ENCODE peak calls at places on chromosomes 12 and 14, in nine cellular contexts. P is tibial artery, Q is GM13977, E is type B pancreatic cell, I is astrocyte of the spinal cord, D is HL-60, W is foreskin fibroblast, L is right lobe of liver, X is PC-3. K is an unnamed sample.

GRCh38 chr12:120873231-120873630 is 30.9 kb downstream of the SPPL3 start:
- DNase-seq in P (no peak), Q (no peak), E (no peak), I (no peak), D (no peak), W (no peak), L (no peak), X (no peak), K (no peak)

GRCh38 chr12:7092229-7092985 is at the start of gene C1R:
- DNase-seq in P (peak), Q (peak), E (no peak), I (peak), D (no peak), W (peak), L (peak), X (peak), K (peak)

GRCh38 chr12:52119398-52120254 is 40.1 kb downstream of the SMIM41 start:
- DNase-seq in P (no peak), Q (peak), E (no peak), I (peak), D (no peak), W (no peak), L (peak), X (peak), K (peak)

GRCh38 chr14:49687942-49688700 is at the start of gene POLE2:
- DNase-seq in P (peak), Q (peak), E (peak), I (peak), D (peak), W (peak), L (peak), X (peak), K (peak)

GRCh38 chr12:113274848-113275247 is 53.6 kb downstream of the TPCN1 start:
- DNase-seq in P (no peak), Q (no peak), E (no peak), I (no peak), D (no peak), W (no peak), L (no peak), X (no peak), K (no peak)

GRCh38 chr14:21199611-21200570 is 44.0 kb upstream of the OR5AU1 start:
- DNase-seq in P (no peak), Q (no peak), E (no peak), I (no peak), D (no peak), W (no peak), L (no peak), X (peak), K (no peak)

GRCh38 chr12:51049525-51049924 is 1.4 kb downstream of the LETMD1 start:
- DNase-seq in P (no peak), Q (no peak), E (no peak), I (no peak), D (no peak), W (no peak), L (no peak), X (no peak), K (no peak)

GRCh38 chr12:111197545-111197944 is 171.3 kb downstream of the PHETA1 start:
- DNase-seq in P (no peak), Q (no peak), E (no peak), I (no peak), D (no peak), W (no peak), L (no peak), X (no peak), K (no peak)

GRCh38 chr12:130041983-130042812 is 120.1 kb upstream of the FZD10 start:
- DNase-seq in P (no peak), Q (peak), E (peak), I (no peak), D (no peak), W (no peak), L (peak), X (no peak), K (peak)

GRCh38 chr12:132657004-132657727 is 30.0 kb downstream of the POLE start:
- DNase-seq in P (no peak), Q (no peak), E (no peak), I (no peak), D (peak), W (no peak), L (peak), X (no peak), K (no peak)

GRCh38 chr12:107515446-107515958 is 170.1 kb upstream of the PWP1 start:
- DNase-seq in P (peak), Q (no peak), E (no peak), I (peak), D (no peak), W (peak), L (no peak), X (peak), K (no peak)

GRCh38 chr14:77406718-77407117 is 16.6 kb downstream of the NOXRED1 start:
- DNase-seq in P (no peak), Q (no peak), E (no peak), I (no peak), D (peak), W (no peak), L (no peak), X (no peak), K (no peak)

GRCh38 chr12:25764409-25764808 is 194.1 kb upstream of the RASSF8 start:
- DNase-seq in P (no peak), Q (no peak), E (no peak), I (no peak), D (no peak), W (no peak), L (no peak), X (no peak), K (no peak)

GRCh38 chr14:45426685-45427282 is 173.8 kb upstream of the MIS18BP1 start:
- DNase-seq in P (no peak), Q (peak), E (no peak), I (peak), D (peak), W (peak), L (no peak), X (peak), K (no peak)

GRCh38 chr12:75660107-75660530 is 148.7 kb upstream of the KRR1 start:
- DNase-seq in P (no peak), Q (no peak), E (no peak), I (peak), D (no peak), W (peak), L (no peak), X (peak), K (no peak)

DNA sequence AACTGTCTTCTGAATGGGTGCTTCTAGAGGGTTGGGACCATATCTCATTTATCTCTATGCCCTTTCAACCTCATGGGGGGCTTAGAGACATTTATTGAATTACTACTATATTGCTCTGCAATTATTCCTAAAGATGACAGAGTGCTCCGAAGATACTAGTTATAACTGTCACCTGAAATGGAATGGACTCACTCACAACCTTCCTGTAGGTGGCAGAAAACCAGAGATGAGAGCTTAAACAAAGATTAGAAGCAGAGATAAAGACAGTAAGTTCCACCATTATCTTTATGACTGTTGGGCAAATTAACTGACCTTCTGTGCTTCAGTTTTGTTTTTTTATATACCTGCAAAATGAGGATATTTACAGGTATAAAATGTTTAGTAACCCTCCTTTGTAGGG is 31.5 kb upstream of the GTF2A1 start:
- DNase-seq in P (no peak), Q (no peak), E (no peak), I (no peak), D (no peak), W (no peak), L (no peak), X (peak), K (no peak)
- TF ChIP-seq CTCF in P (no peak), Q (peak), E (peak), I (no peak), D (no peak), W (no peak), L (no peak), X (peak), K (no peak)

GRCh38 chr12:29781705-29782266 is 2.0 kb downstream of the TMTC1 start:
- DNase-seq in P (no peak), Q (no peak), E (no peak), I (no peak), D (no peak), W (no peak), L (no peak), X (no peak), K (no peak)

GRCh38 chr12:29783773-29784666 is at the start of gene TMTC1:
- DNase-seq in P (peak), Q (peak), E (peak), I (peak), D (peak), W (peak), L (peak), X (peak), K (peak)

GRCh38 chr12:29781176-29781575 is 2.6 kb downstream of the TMTC1 start:
- DNase-seq in P (no peak), Q (no peak), E (no peak), I (no peak), D (no peak), W (no peak), L (no peak), X (no peak), K (no peak)

GRCh38 chr12:29782285-29782820 is 1.4 kb downstream of the TMTC1 start:
- DNase-seq in P (no peak), Q (peak), E (no peak), I (peak), D (peak), W (peak), L (no peak), X (peak), K (no peak)

DNA sequence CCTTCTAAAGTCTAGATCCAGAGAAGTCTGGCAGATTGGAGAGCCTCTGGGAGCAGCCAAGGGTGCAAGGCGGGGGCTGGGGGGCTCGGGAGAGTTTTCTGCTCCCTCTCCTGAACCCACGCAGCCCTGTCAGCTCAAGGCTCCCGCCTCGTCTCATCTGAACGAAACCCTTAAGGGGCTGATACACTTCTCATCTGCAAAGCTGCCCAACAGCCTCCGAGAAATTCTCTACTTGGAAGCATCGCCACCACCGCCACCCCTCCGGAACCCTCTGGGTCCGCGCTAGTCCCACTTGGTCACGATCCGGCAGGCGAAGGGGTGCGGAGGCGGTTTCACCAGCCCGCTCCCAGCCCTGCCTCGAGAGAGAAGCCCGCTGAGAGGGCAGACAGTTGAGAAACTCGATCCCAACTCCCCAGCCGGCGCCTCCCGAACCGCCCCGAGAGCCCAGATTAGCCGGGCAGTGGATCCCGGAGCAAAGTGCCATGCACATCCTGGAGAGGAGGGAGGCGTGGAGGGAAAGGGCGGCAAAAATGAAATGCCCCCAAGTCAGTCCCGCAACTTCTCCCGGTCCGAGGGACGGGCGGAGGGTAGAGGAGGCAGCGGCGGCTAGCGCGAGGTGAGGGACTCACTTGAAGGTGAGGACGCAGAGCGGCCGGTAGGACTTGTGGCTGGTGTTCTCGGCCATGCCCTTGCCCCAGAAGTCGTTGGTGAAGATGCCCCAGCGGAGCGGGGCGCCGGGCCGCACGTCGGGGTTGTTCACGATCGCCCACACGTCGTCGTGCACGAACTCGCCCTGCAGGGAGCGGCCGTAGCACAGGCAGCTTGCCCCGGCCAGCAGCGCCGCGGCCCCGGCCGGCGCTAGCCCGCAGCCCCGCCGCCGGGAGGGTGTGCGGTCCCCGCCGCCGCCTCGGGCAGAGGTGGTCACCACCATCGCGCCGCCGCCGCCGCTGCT is 645 bp downstream of the TMTC1 start:
- DNase-seq in P (peak), Q (peak), E (peak), I (peak), D (no peak), W (peak), L (peak), X (peak), K (peak)
- TF ChIP-seq CTCF in P (no peak), Q (no peak), E (no peak), I (no peak), D (no peak), W (no peak), L (no peak), X (no peak), K (no peak)

GRCh38 chr12:110109037-110109836 is 14.9 kb upstream of the IFT81 start:
- DNase-seq in P (peak), Q (no peak), E (no peak), I (peak), D (peak), W (peak), L (peak), X (peak), K (no peak)
- TF ChIP-seq CTCF in P (no peak), Q (no peak), E (no peak), I (no peak), D (no peak), W (no peak), L (no peak), X (no peak), K (no peak)

GRCh38 chr12:818733-819132 is 66.4 kb downstream of the WNK1 start:
- DNase-seq in P (no peak), Q (no peak), E (no peak), I (no peak), D (no peak), W (no peak), L (no peak), X (peak), K (no peak)
- TF ChIP-seq CTCF in P (no peak), Q (no peak), E (peak), I (peak), D (no peak), W (no peak), L (no peak), X (peak), K (no peak)

K was measured in spleen.